ENCODE peak calls at places on chromosomes 2 and 18, in seven cellular contexts. One of them, this sample, is unnamed.

GRCh38 chr2:157339965-157340655 is 14.5 kb upstream of the ERMN start:
- DNase-seq in spleen: no peak
- DNase-seq in adrenal gland: no peak
- DNase-seq in WTC11: no peak
- DNase-seq in heart left ventricle: no peak
- DNase-seq in astrocyte of the spinal cord: peak
- DNase-seq in neural progenitor cell: no peak
- DNase-seq in this sample: no peak

GRCh38 chr2:198101688-198102087 is 297.3 kb downstream of the PLCL1 start:
- DNase-seq in astrocyte of the spinal cord: no peak
- DNase-seq in adrenal gland: no peak
- DNase-seq in heart left ventricle: no peak
- DNase-seq in WTC11: no peak
- DNase-seq in neural progenitor cell: no peak
- DNase-seq in spleen: no peak
- DNase-seq in this sample: no peak

GRCh38 chr2:91748869-91749268 is 3057.4 kb downstream of the RPIA start:
- DNase-seq in neural progenitor cell: no peak
- DNase-seq in adrenal gland: no peak
- DNase-seq in spleen: no peak
- DNase-seq in astrocyte of the spinal cord: no peak
- DNase-seq in WTC11: no peak
- DNase-seq in heart left ventricle: no peak
- DNase-seq in this sample: peak

GRCh38 chr2:51706220-51706619 is 674.3 kb upstream of the NRXN1 start:
- DNase-seq in WTC11: no peak
- DNase-seq in heart left ventricle: no peak
- DNase-seq in neural progenitor cell: no peak
- DNase-seq in astrocyte of the spinal cord: no peak
- DNase-seq in adrenal gland: no peak
- DNase-seq in spleen: no peak
- DNase-seq in this sample: no peak

GRCh38 chr2:210617732-210618330 is 61.4 kb downstream of the CPS1 start:
- DNase-seq in WTC11: no peak
- DNase-seq in heart left ventricle: no peak
- DNase-seq in astrocyte of the spinal cord: peak
- DNase-seq in adrenal gland: no peak
- DNase-seq in spleen: no peak
- DNase-seq in neural progenitor cell: peak
- DNase-seq in this sample: peak

GRCh38 chr2:9996321-9996720 is 44.8 kb downstream of the GRHL1 start:
- DNase-seq in WTC11: no peak
- DNase-seq in spleen: no peak
- DNase-seq in heart left ventricle: no peak
- DNase-seq in astrocyte of the spinal cord: no peak
- DNase-seq in neural progenitor cell: no peak
- DNase-seq in adrenal gland: no peak
- DNase-seq in this sample: no peak

GRCh38 chr2:203584784-203585183 is 49.7 kb upstream of the RAPH1 start:
- DNase-seq in astrocyte of the spinal cord: no peak
- DNase-seq in spleen: no peak
- DNase-seq in WTC11: no peak
- DNase-seq in heart left ventricle: no peak
- DNase-seq in adrenal gland: no peak
- DNase-seq in neural progenitor cell: no peak
- DNase-seq in this sample: no peak

GRCh38 chr2:53508667-53509066 is 258.9 kb upstream of the CHAC2 start:
- DNase-seq in astrocyte of the spinal cord: no peak
- DNase-seq in heart left ventricle: no peak
- DNase-seq in adrenal gland: no peak
- DNase-seq in spleen: no peak
- DNase-seq in neural progenitor cell: peak
- DNase-seq in WTC11: no peak
- DNase-seq in this sample: no peak

GRCh38 chr18:60891936-60892335 is 441.3 kb upstream of the CDH20 start:
- DNase-seq in astrocyte of the spinal cord: no peak
- DNase-seq in adrenal gland: no peak
- DNase-seq in spleen: no peak
- DNase-seq in neural progenitor cell: no peak
- DNase-seq in WTC11: no peak
- DNase-seq in heart left ventricle: no peak
- DNase-seq in this sample: no peak

GRCh38 chr2:172472441-172473051 is 45.2 kb downstream of the ITGA6 start:
- DNase-seq in WTC11: no peak
- DNase-seq in astrocyte of the spinal cord: no peak
- DNase-seq in neural progenitor cell: no peak
- DNase-seq in spleen: no peak
- DNase-seq in heart left ventricle: no peak
- DNase-seq in adrenal gland: no peak
- DNase-seq in this sample: no peak

GRCh38 chr2:234880551-234881211 is 71.1 kb upstream of the SH3BP4 start:
- DNase-seq in adrenal gland: peak
- DNase-seq in WTC11: no peak
- DNase-seq in neural progenitor cell: no peak
- DNase-seq in astrocyte of the spinal cord: peak
- DNase-seq in heart left ventricle: no peak
- DNase-seq in spleen: no peak
- DNase-seq in this sample: no peak

GRCh38 chr18:9842446-9842845 is 43.3 kb upstream of the TXNDC2 start:
- DNase-seq in WTC11: no peak
- DNase-seq in astrocyte of the spinal cord: no peak
- DNase-seq in heart left ventricle: no peak
- DNase-seq in adrenal gland: no peak
- DNase-seq in neural progenitor cell: no peak
- DNase-seq in spleen: no peak
- DNase-seq in this sample: no peak

GRCh38 chr2:239192456-239192855 is 208.4 kb downstream of the HDAC4 start:
- DNase-seq in neural progenitor cell: no peak
- DNase-seq in spleen: peak
- DNase-seq in heart left ventricle: peak
- DNase-seq in adrenal gland: peak
- DNase-seq in astrocyte of the spinal cord: no peak
- DNase-seq in WTC11: no peak
- DNase-seq in this sample: no peak

GRCh38 chr2:5123597-5124196 is 568.5 kb upstream of the SOX11 start:
- DNase-seq in neural progenitor cell: no peak
- DNase-seq in adrenal gland: no peak
- DNase-seq in heart left ventricle: no peak
- DNase-seq in spleen: no peak
- DNase-seq in astrocyte of the spinal cord: no peak
- DNase-seq in WTC11: no peak
- DNase-seq in this sample: no peak

GRCh38 chr2:74399785-74400184 is 19.7 kb upstream of the DCTN1 start:
- DNase-seq in spleen: no peak
- DNase-seq in WTC11: no peak
- DNase-seq in astrocyte of the spinal cord: peak
- DNase-seq in neural progenitor cell: peak
- DNase-seq in heart left ventricle: no peak
- DNase-seq in adrenal gland: no peak
- DNase-seq in this sample: no peak

GRCh38 chr2:235049069-235049468 is 97.3 kb downstream of the SH3BP4 start:
- DNase-seq in neural progenitor cell: no peak
- DNase-seq in adrenal gland: no peak
- DNase-seq in heart left ventricle: peak
- DNase-seq in spleen: peak
- DNase-seq in astrocyte of the spinal cord: no peak
- DNase-seq in WTC11: no peak
- DNase-seq in this sample: no peak

GRCh38 chr2:18213986-18214385 is 335.5 kb downstream of the KCNS3 start:
- DNase-seq in adrenal gland: no peak
- DNase-seq in WTC11: no peak
- DNase-seq in spleen: no peak
- DNase-seq in astrocyte of the spinal cord: no peak
- DNase-seq in heart left ventricle: no peak
- DNase-seq in neural progenitor cell: no peak
- DNase-seq in this sample: no peak

GRCh38 chr2:147860009-147860408 is 15.2 kb downstream of the ACVR2A start:
- DNase-seq in neural progenitor cell: peak
- DNase-seq in adrenal gland: no peak
- DNase-seq in spleen: no peak
- DNase-seq in WTC11: peak
- DNase-seq in astrocyte of the spinal cord: no peak
- DNase-seq in heart left ventricle: no peak
- DNase-seq in this sample: no peak

GRCh38 chr2:108271691-108272253 is 16.9 kb upstream of the SULT1C2 start:
- DNase-seq in WTC11: no peak
- DNase-seq in heart left ventricle: no peak
- DNase-seq in neural progenitor cell: no peak
- DNase-seq in adrenal gland: no peak
- DNase-seq in spleen: no peak
- DNase-seq in astrocyte of the spinal cord: peak
- DNase-seq in this sample: no peak

GRCh38 chr2:68646303-68646702 is 2.9 kb downstream of the PROKR1 start:
- DNase-seq in WTC11: no peak
- DNase-seq in heart left ventricle: no peak
- DNase-seq in adrenal gland: no peak
- DNase-seq in neural progenitor cell: no peak
- DNase-seq in astrocyte of the spinal cord: no peak
- DNase-seq in spleen: no peak
- DNase-seq in this sample: no peak

GRCh38 chr18:63292844-63293683 is 26.5 kb downstream of the BCL2 start:
- DNase-seq in WTC11: no peak
- DNase-seq in spleen: peak
- DNase-seq in astrocyte of the spinal cord: no peak
- DNase-seq in adrenal gland: no peak
- DNase-seq in neural progenitor cell: no peak
- DNase-seq in heart left ventricle: no peak
- DNase-seq in this sample: no peak

DNA sequence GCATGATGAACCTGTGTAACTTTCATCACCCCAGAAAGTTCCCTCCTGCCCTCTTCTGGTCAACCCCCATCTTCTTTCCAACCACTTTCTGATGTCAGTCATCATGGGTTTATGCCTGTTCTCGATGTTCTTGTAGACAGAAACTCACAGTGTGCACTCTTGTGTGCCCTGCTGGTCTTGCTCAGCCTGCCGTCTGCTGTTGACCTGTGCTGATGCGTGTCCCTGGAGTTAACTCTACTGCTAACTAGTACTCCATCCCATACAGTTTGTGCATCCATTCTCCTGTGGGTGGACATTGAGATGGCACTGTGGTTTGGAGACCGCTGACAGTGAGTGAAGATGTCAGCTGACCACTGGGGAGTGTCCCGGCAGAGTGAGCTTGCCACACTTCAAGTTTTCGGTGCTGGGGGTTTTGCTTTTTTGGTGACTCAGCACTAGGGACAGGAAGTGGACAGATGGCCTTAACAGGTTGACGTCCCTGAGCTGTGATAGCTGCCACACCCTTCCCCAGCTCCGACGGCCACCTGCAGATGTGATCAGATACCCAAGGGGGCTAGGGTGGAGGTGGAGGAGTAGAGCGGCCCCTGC is 14.8 kb downstream of the KLHL29 start:
- DNase-seq in neural progenitor cell: no peak
- DNase-seq in astrocyte of the spinal cord: no peak
- DNase-seq in WTC11: no peak
- DNase-seq in spleen: no peak
- DNase-seq in adrenal gland: no peak
- DNase-seq in heart left ventricle: no peak
- DNase-seq in this sample: no peak
- TF ChIP-seq CTCF in neural progenitor cell: no peak
- TF ChIP-seq CTCF in astrocyte of the spinal cord: no peak
- TF ChIP-seq CTCF in WTC11: no peak
- TF ChIP-seq CTCF in spleen: no peak
- TF ChIP-seq CTCF in adrenal gland: no peak
- TF ChIP-seq CTCF in heart left ventricle: no peak
- TF ChIP-seq CTCF in this sample: no peak

DNA sequence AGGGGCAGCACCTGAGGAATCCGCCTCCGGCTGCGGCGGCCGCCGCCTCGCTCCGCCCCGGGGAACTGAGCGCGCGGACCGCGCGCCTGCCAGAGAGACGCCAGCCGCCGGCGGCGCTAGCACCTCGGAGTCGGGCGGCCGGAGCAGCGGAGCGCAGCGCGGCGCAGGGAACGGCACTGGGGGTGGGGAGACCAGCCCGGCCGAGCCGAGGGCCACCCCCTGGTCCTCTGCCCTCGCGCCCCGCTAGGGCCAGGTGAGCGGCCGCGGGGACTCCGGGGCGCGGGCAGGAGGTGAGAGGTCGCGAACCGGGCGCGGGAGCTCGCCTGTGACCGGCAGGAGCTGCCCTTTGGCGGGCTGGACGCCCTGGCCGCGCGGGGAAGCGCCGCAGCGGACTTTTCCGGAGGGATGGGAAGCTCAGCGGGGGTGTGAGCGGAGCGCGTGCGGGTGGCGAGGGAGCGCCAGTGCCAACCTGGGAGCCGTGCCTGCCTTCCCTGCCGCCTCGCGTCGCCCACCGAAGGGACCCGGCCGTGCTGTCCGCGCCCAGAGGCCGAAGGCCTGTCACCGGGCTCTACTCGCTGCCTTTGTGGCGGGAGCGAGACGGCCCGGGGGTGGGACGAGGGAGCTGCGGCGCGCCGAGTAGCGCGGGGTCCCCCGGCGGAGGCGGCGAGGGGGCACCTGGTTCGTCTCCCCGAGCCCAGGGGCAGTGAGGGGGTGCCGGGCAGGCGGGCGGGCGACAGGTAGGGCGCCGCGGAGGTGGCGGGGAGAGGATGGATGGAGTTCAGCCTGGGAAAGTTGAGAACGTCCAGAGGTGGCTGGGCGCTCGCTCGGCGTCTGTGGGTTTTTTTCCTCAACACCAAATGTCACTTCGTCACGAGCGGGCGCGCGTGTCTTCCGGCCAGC is at the start of gene GREB1L:
- DNase-seq in astrocyte of the spinal cord: peak
- DNase-seq in heart left ventricle: peak
- DNase-seq in spleen: no peak
- DNase-seq in adrenal gland: peak
- DNase-seq in neural progenitor cell: peak
- DNase-seq in WTC11: peak
- DNase-seq in this sample: peak
- TF ChIP-seq CTCF in astrocyte of the spinal cord: peak
- TF ChIP-seq CTCF in heart left ventricle: peak
- TF ChIP-seq CTCF in spleen: no peak
- TF ChIP-seq CTCF in adrenal gland: no peak
- TF ChIP-seq CTCF in neural progenitor cell: peak
- TF ChIP-seq CTCF in WTC11: no peak
- TF ChIP-seq CTCF in this sample: peak

DNA sequence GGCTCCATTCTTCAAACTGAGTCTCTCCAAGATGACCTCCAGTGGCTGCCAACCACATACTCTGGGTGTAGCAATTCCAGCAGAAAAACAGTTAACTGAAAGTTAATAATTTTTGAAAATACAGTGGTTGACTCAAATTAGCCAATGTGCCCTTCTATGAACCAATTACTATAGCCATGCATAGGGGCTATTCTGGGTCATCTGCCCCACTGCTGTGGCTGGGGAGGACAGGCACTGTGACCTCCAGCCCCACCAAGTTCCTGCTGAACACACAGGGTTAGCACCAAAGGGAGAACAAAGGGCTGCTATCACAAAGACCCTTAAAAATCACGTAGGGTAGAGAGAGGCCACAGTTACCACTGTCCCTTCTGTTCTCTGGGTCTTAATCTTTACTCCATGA is 123.0 kb downstream of the IRS1 start:
- DNase-seq in astrocyte of the spinal cord: no peak
- DNase-seq in heart left ventricle: no peak
- DNase-seq in spleen: no peak
- DNase-seq in WTC11: no peak
- DNase-seq in adrenal gland: no peak
- DNase-seq in neural progenitor cell: no peak
- DNase-seq in this sample: no peak
- TF ChIP-seq CTCF in astrocyte of the spinal cord: no peak
- TF ChIP-seq CTCF in heart left ventricle: no peak
- TF ChIP-seq CTCF in spleen: no peak
- TF ChIP-seq CTCF in WTC11: no peak
- TF ChIP-seq CTCF in adrenal gland: no peak
- TF ChIP-seq CTCF in neural progenitor cell: no peak
- TF ChIP-seq CTCF in this sample: no peak

GRCh38 chr2:233369897-233370758 is 15.8 kb downstream of the DGKD start:
- DNase-seq in neural progenitor cell: no peak
- DNase-seq in WTC11: no peak
- DNase-seq in astrocyte of the spinal cord: no peak
- DNase-seq in adrenal gland: no peak
- DNase-seq in heart left ventricle: no peak
- DNase-seq in spleen: no peak
- DNase-seq in this sample: no peak
- TF ChIP-seq CTCF in neural progenitor cell: no peak
- TF ChIP-seq CTCF in WTC11: no peak
- TF ChIP-seq CTCF in astrocyte of the spinal cord: no peak
- TF ChIP-seq CTCF in adrenal gland: no peak
- TF ChIP-seq CTCF in heart left ventricle: no peak
- TF ChIP-seq CTCF in spleen: no peak
- TF ChIP-seq CTCF in this sample: no peak

This sample was measured in endothelial cell.